ENCODE peak calls at places on chromosomes 13 and 19, in four cellular contexts. One of them, this sample, is unnamed. For H3K4me1 and H3K27me3, the result is how much of the 10 kb centered on the place peaks cover.

GRCh38 chr13:45362939-45363338 is 22.0 kb upstream of the TPT1 start:
- DNase-seq in neuronal stem cell: no peak
- DNase-seq in hepatocyte: no peak
- DNase-seq in endodermal cell: peak
- DNase-seq in this sample: no peak

GRCh38 chr13:84574851-84575250 is 692.6 kb upstream of the SLITRK1 start:
- DNase-seq in endodermal cell: no peak
- DNase-seq in hepatocyte: peak
- DNase-seq in neuronal stem cell: no peak
- DNase-seq in this sample: no peak

GRCh38 chr13:79901336-79901735 is 420.4 kb downstream of the NDFIP2 start:
- DNase-seq in endodermal cell: no peak
- DNase-seq in hepatocyte: no peak
- DNase-seq in neuronal stem cell: no peak
- DNase-seq in this sample: no peak

GRCh38 chr13:33310245-33311038 is 24.9 kb upstream of the STARD13 start:
- DNase-seq in endodermal cell: no peak
- DNase-seq in hepatocyte: no peak
- DNase-seq in neuronal stem cell: no peak
- DNase-seq in this sample: no peak

GRCh38 chr13:43303040-43303729 is 279.8 kb downstream of the DNAJC15 start:
- DNase-seq in hepatocyte: peak
- DNase-seq in endodermal cell: peak
- DNase-seq in neuronal stem cell: peak
- DNase-seq in this sample: peak

GRCh38 chr13:88063741-88064140 is 392.6 kb downstream of the SLITRK5 start:
- DNase-seq in endodermal cell: no peak
- DNase-seq in hepatocyte: no peak
- DNase-seq in neuronal stem cell: no peak
- DNase-seq in this sample: no peak

GRCh38 chr19:16324064-16324383 is 602 bp upstream of the KLF2 start:
- DNase-seq in endodermal cell: no peak
- DNase-seq in hepatocyte: no peak
- DNase-seq in neuronal stem cell: no peak
- DNase-seq in this sample: no peak

GRCh38 chr19:3700242-3701032 is at the start of gene PIP5K1C:
- DNase-seq in endodermal cell: peak
- DNase-seq in hepatocyte: peak
- DNase-seq in neuronal stem cell: peak
- DNase-seq in this sample: peak

GRCh38 chr19:53553865-53554791 is 16.2 kb downstream of the ZNF331 start:
- DNase-seq in neuronal stem cell: no peak
- DNase-seq in hepatocyte: no peak
- DNase-seq in endodermal cell: no peak
- DNase-seq in this sample: peak

GRCh38 chr13:50867641-50867952 is 24.1 kb upstream of the DLEU7 start:
- DNase-seq in neuronal stem cell: no peak
- DNase-seq in endodermal cell: no peak
- DNase-seq in hepatocyte: no peak
- DNase-seq in this sample: no peak

GRCh38 chr19:29663861-29664752 is 1.2 kb upstream of the PLEKHF1 start:
- DNase-seq in endodermal cell: no peak
- DNase-seq in hepatocyte: no peak
- DNase-seq in neuronal stem cell: no peak
- DNase-seq in this sample: no peak

GRCh38 chr13:30464496-30465351 is 1.0 kb downstream of the HMGB1 start:
- DNase-seq in endodermal cell: peak
- DNase-seq in neuronal stem cell: peak
- DNase-seq in hepatocyte: peak
- DNase-seq in this sample: peak

GRCh38 chr13:50229935-50230334 is 214.7 kb downstream of the KCNRG start:
- DNase-seq in endodermal cell: no peak
- DNase-seq in neuronal stem cell: no peak
- DNase-seq in hepatocyte: no peak
- DNase-seq in this sample: no peak

GRCh38 chr19:17686592-17687042 is 1.5 kb downstream of the UNC13A start:
- DNase-seq in endodermal cell: peak
- DNase-seq in neuronal stem cell: no peak
- DNase-seq in hepatocyte: peak
- DNase-seq in this sample: no peak

GRCh38 chr13:109655611-109656010 is 130.8 kb downstream of the IRS2 start:
- DNase-seq in hepatocyte: no peak
- DNase-seq in endodermal cell: no peak
- DNase-seq in neuronal stem cell: no peak
- DNase-seq in this sample: no peak

GRCh38 chr13:112894673-112895481 is 74.1 kb upstream of the MCF2L start:
- DNase-seq in endodermal cell: peak
- DNase-seq in hepatocyte: peak
- DNase-seq in neuronal stem cell: peak
- DNase-seq in this sample: no peak

GRCh38 chr19:58317481-58318072 is 9.2 kb upstream of the ZSCAN22 start:
- DNase-seq in neuronal stem cell: peak
- DNase-seq in endodermal cell: peak
- DNase-seq in hepatocyte: peak
- DNase-seq in this sample: no peak

GRCh38 chr19:291561-292280 is 518 bp upstream of the PLPP2 start:
- DNase-seq in endodermal cell: peak
- DNase-seq in neuronal stem cell: no peak
- DNase-seq in hepatocyte: peak
- DNase-seq in this sample: peak

GRCh38 chr13:79776538-79776937 is 295.6 kb downstream of the NDFIP2 start:
- DNase-seq in neuronal stem cell: no peak
- DNase-seq in hepatocyte: no peak
- DNase-seq in endodermal cell: no peak
- DNase-seq in this sample: peak

GRCh38 chr13:29577135-29578051 is 18.1 kb downstream of the SLC7A1 start:
- DNase-seq in endodermal cell: peak
- DNase-seq in hepatocyte: no peak
- DNase-seq in neuronal stem cell: no peak
- DNase-seq in this sample: no peak

GRCh38 chr13:37202264-37202663 is 96.8 kb upstream of the CSNK1A1L start:
- DNase-seq in hepatocyte: no peak
- DNase-seq in neuronal stem cell: no peak
- DNase-seq in endodermal cell: no peak
- DNase-seq in this sample: no peak

GRCh38 chr13:28584873-28585317 is 74.0 kb upstream of the POMP start:
- DNase-seq in neuronal stem cell: no peak
- DNase-seq in hepatocyte: no peak
- DNase-seq in endodermal cell: no peak
- DNase-seq in this sample: no peak

GRCh38 chr19:991174-991931 is 7.2 kb downstream of the WDR18 start:
- DNase-seq in hepatocyte: no peak
- DNase-seq in neuronal stem cell: no peak
- DNase-seq in endodermal cell: peak
- DNase-seq in this sample: peak

GRCh38 chr13:100490692-100491091 is 97.9 kb downstream of the GGACT start:
- DNase-seq in endodermal cell: peak
- DNase-seq in hepatocyte: no peak
- DNase-seq in neuronal stem cell: no peak
- DNase-seq in this sample: no peak

GRCh38 chr19:12733369-12733896 is 1.1 kb downstream of the TRIR start:
- DNase-seq in neuronal stem cell: peak
- DNase-seq in hepatocyte: peak
- DNase-seq in endodermal cell: peak
- DNase-seq in this sample: peak

DNA sequence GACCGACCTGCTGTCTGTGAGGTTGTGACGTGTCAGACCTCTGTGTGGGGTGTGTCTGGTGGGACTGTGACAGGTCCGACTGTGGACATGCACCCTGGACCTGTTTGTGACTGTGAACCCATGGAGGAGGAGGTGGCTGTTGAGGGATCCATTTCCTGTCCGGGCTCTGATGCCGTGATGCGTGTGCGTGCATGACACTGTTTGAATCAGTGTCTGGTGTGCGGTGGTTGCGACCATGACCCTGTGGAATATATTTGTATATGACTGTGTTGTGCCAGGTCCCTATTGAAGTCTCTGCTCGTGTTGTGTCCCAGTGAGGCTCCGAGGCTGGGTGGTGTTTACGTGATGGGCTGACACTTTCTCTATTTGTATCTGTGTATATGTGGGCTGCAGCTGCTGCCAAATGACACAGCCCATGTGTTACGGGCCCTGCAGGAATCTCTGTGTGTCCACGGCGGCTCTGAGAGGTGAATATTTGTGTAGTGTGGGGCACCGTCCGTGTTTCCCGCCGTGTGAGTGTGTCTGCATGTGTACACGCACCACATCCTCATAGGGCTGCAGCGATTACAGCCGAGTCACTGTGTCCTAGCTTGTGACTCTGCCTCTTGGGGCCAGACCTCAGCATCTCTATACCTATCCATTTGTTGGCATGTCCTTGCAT is 18.3 kb downstream of the CCDC97 start:
- DNase-seq in neuronal stem cell: no peak
- DNase-seq in hepatocyte: no peak
- DNase-seq in endodermal cell: no peak
- DNase-seq in this sample: peak
- H3K4me1 ChIP-seq in neuronal stem cell: under half
- H3K4me1 ChIP-seq in hepatocyte: under half
- H3K4me1 ChIP-seq in endodermal cell: under half
- H3K4me1 ChIP-seq in this sample: under half

GRCh38 chr19:55044286-55044685 is 6.2 kb upstream of the GP6 start:
- DNase-seq in neuronal stem cell: no peak
- DNase-seq in endodermal cell: no peak
- DNase-seq in hepatocyte: no peak
- DNase-seq in this sample: no peak

GRCh38 chr19:55041244-55041626 is 3.2 kb upstream of the GP6 start:
- DNase-seq in neuronal stem cell: no peak
- DNase-seq in hepatocyte: no peak
- DNase-seq in endodermal cell: no peak
- DNase-seq in this sample: no peak

GRCh38 chr19:55041627-55042343 is 3.7 kb upstream of the GP6 start:
- DNase-seq in hepatocyte: no peak
- DNase-seq in neuronal stem cell: no peak
- DNase-seq in endodermal cell: no peak
- DNase-seq in this sample: no peak

GRCh38 chr19:55042688-55043087 is 4.6 kb upstream of the GP6 start:
- DNase-seq in endodermal cell: no peak
- DNase-seq in hepatocyte: no peak
- DNase-seq in neuronal stem cell: no peak
- DNase-seq in this sample: no peak

GRCh38 chr19:55042344-55042678 is 4.2 kb upstream of the GP6 start:
- DNase-seq in neuronal stem cell: no peak
- DNase-seq in endodermal cell: no peak
- DNase-seq in hepatocyte: no peak
- DNase-seq in this sample: no peak
- H3K27me3 ChIP-seq in neuronal stem cell: under half
- H3K27me3 ChIP-seq in endodermal cell: under half
- H3K27me3 ChIP-seq in hepatocyte: under half
- H3K27me3 ChIP-seq in this sample: under half

GRCh38 chr19:8149261-8150094 is at the start of gene FBN3:
- DNase-seq in neuronal stem cell: peak
- DNase-seq in endodermal cell: peak
- DNase-seq in hepatocyte: peak
- DNase-seq in this sample: no peak

GRCh38 chr19:8147579-8147978 is 1.8 kb downstream of the FBN3 start:
- DNase-seq in neuronal stem cell: no peak
- DNase-seq in hepatocyte: no peak
- DNase-seq in endodermal cell: no peak
- DNase-seq in this sample: no peak

GRCh38 chr19:8148088-8148409 is 1.3 kb downstream of the FBN3 start:
- DNase-seq in hepatocyte: no peak
- DNase-seq in endodermal cell: no peak
- DNase-seq in neuronal stem cell: no peak
- DNase-seq in this sample: no peak

GRCh38 chr19:8146877-8147575 is 2.4 kb downstream of the FBN3 start:
- DNase-seq in endodermal cell: no peak
- DNase-seq in neuronal stem cell: no peak
- DNase-seq in hepatocyte: no peak
- DNase-seq in this sample: no peak

DNA sequence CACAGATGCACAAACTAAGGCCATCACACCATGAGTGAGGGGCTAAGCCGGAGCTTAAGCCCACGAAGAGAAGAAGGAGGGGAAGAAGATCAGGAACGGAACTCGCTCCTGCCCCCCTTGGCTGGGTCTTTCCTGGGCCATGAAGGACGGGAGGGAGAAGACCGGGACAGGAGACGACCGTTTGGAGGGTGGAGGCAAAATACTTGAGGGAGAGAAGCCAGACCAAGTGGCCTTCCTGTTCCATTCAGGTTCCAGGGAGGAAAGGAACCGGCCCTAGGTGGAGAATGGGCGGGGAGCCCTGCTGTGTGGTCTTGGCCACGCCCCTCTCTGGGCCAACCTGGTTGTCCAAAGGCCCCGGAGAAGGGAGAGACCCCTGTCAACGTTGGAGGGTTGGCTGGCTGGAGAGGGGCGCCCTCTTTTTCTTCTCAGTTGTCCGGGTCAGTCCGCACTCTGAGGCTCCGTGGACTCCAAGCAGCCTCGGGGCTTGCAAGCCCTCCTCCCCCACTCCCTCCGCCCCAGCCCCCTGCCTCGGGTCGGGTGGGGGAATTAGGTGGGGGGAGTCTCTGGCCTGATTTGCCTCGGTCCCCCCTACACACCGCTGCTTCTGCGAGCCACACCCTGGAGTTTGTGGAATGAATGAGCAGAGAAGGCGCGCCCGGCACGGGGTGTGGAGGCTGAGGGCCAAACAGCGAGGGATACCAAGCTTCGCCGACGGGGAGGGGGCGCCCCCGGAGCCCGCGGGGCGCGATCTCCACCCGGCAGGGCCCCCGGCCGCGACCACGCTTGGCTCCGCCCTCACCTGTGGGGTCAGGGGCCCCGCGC is 771 bp downstream of the FBN3 start:
- DNase-seq in endodermal cell: peak
- DNase-seq in hepatocyte: peak
- DNase-seq in neuronal stem cell: peak
- DNase-seq in this sample: peak
- H3K4me3 ChIP-seq in endodermal cell: peak
- H3K4me3 ChIP-seq in hepatocyte: peak
- H3K4me3 ChIP-seq in neuronal stem cell: peak
- H3K4me3 ChIP-seq in this sample: no peak

GRCh38 chr19:10895363-10895762 is 24.0 kb downstream of the CARM1 start:
- DNase-seq in neuronal stem cell: no peak
- DNase-seq in hepatocyte: no peak
- DNase-seq in endodermal cell: peak
- DNase-seq in this sample: no peak

GRCh38 chr19:10898633-10899032 is 27.3 kb downstream of the CARM1 start:
- DNase-seq in endodermal cell: no peak
- DNase-seq in hepatocyte: no peak
- DNase-seq in neuronal stem cell: no peak
- DNase-seq in this sample: peak

GRCh38 chr19:10896851-10897526 is 25.6 kb downstream of the CARM1 start:
- DNase-seq in hepatocyte: no peak
- DNase-seq in endodermal cell: peak
- DNase-seq in neuronal stem cell: no peak
- DNase-seq in this sample: no peak

GRCh38 chr19:10894911-10895213 is 23.5 kb downstream of the CARM1 start:
- DNase-seq in hepatocyte: no peak
- DNase-seq in neuronal stem cell: no peak
- DNase-seq in endodermal cell: peak
- DNase-seq in this sample: no peak

DNA sequence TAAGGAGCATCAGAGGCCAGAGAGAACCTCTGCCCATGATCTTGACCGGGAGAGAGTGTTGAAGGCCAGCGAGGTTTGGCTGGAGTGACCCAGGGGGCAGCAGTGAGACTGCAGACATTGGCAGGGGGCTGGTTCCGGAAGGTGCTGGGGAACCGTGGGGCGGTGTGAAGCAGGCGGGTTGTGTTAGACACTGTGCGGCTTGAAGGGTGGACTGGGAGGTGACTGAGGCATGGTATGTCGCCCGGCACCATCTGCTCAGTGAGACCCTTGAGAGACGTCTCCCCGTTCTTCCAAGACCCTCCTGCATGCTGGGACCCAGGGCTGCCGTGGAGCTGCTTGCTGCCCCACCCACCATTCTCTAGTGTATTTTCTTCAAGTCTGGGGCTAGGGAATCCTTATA is 24.6 kb downstream of the CARM1 start:
- DNase-seq in neuronal stem cell: no peak
- DNase-seq in endodermal cell: peak
- DNase-seq in hepatocyte: no peak
- DNase-seq in this sample: no peak
- H3K4me1 ChIP-seq in neuronal stem cell: under half
- H3K4me1 ChIP-seq in endodermal cell: under half
- H3K4me1 ChIP-seq in hepatocyte: under half
- H3K4me1 ChIP-seq in this sample: under half